ENCODE peak calls at places on chromosomes 3 and 15, in four cellular contexts. B, W, Z and A are unnamed samples.

GRCh38 chr15:35674873-35675781 is 129.2 kb upstream of the DPH6 start:
- DNase-seq in W (no peak), B (no peak), Z (no peak), A (no peak)

GRCh38 chr15:70258369-70259029 is 160.8 kb upstream of the TLE3 start:
- DNase-seq in W (peak; percentile 39), Z (no peak), B (no peak), A (no peak)

GRCh38 chr15:45486317-45486716 is 36.2 kb downstream of the SLC30A4 start:
- DNase-seq in B (no peak), W (no peak), Z (no peak), A (no peak)

GRCh38 chr3:48432411-48433371 is 2.8 kb upstream of the PLXNB1 start:
- DNase-seq in B (peak; percentile 94), Z (no peak), W (no peak), A (no peak)

GRCh38 chr3:10454907-10455306 is 50.5 kb downstream of the ATP2B2 start:
- DNase-seq in W (no peak), Z (no peak), B (no peak), A (no peak)

GRCh38 chr3:134838599-134838998 is 43.5 kb downstream of the EPHB1 start:
- DNase-seq in W (no peak), Z (no peak), B (no peak), A (no peak)

GRCh38 chr3:126397610-126398422 is 3.1 kb downstream of the CFAP100 start:
- DNase-seq in W (no peak), B (no peak), Z (no peak), A (no peak)

GRCh38 chr3:52777959-52778805 is 783 bp downstream of the ITIH1 start:
- DNase-seq in W (no peak), Z (no peak), B (no peak), A (peak; percentile 7)

GRCh38 chr15:48790716-48791115 is 20.2 kb downstream of the CEP152 start:
- DNase-seq in W (no peak), Z (no peak), B (no peak), A (no peak)

GRCh38 chr3:128152419-128153155 is 694 bp upstream of the EEFSEC start:
- DNase-seq in Z (peak; percentile 32), W (no peak), B (no peak), A (no peak)

DNA sequence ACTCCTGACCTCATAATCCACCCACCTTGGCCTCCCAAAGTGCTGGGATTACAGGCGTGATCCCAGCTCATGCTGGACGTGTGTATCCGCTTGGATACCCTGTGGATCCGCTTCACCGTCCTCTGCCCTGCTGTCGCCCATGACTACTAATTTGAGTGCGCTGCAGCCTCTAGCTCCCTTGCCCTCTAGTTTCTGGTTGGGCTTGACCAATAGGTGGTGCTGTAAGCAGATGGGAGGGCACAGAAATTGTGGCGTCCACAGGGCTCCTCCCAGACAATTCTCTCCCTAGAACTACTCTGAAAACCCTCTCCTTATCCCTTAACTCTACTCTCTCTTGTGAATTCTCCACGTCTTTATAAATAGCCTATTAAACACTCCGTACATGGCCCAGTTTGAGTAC is 36.2 kb downstream of the ZPLD1 start:
- DNase-seq in B (peak; percentile 78), W (no peak), Z (no peak), A (no peak)
- TF ChIP-seq CTCF in B (peak; percentile 71), W (no peak), Z (no peak), A (peak; percentile 12)

DNA sequence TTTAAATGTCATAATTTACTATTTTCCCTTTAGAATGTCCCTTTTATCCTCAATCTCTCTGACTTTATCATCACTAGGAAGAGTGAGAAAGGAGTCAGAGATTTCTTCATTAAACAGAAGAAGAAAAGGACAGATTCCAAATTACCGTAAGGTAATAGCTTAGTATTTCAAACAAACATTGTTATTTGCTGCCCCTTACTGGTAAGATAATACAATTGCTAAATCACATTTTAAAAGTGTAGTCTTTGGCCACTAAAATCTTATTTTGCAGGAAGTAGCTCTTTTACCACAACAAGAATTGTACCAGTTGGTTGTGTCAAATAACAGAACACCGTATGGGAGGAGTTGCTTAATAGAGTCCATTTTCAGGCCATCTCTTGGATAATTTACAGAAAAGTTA is 53.7 kb downstream of the CGGBP1 start:
- DNase-seq in Z (no peak), B (no peak), W (no peak), A (no peak)
- TF ChIP-seq CTCF in Z (no peak), B (peak; percentile 60), W (peak; percentile 53), A (peak; percentile 43)

DNA sequence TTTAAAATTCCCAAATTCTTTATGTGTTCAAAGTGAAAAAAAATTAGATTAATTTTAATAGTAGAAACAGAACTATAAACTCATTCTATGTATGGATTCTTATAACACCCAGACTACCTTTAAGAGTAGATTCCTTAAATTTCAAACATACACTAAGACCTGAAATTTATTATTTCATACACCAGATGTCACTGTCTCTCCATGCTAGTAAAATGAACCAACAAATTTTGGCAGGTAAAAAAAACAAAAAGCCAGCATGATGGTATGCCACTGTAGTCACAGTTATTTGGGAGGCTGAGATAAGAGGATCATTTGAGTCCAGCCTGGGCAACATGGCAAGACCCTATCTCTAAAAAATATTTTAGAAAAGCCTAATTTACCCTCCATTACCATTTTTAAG is 461.3 kb upstream of the NAALADL2 start:
- DNase-seq in Z (peak; percentile 8), B (no peak), W (no peak), A (no peak)
- TF ChIP-seq CTCF in Z (no peak), B (peak; percentile 61), W (no peak), A (peak; percentile 30)

GRCh38 chr3:5568451-5568850 is 380.9 kb downstream of the EDEM1 start:
- DNase-seq in W (no peak), Z (no peak), B (peak; percentile 43), A (no peak)
- TF ChIP-seq CTCF in W (no peak), Z (no peak), B (peak; percentile 65), A (peak; percentile 48)

DNA sequence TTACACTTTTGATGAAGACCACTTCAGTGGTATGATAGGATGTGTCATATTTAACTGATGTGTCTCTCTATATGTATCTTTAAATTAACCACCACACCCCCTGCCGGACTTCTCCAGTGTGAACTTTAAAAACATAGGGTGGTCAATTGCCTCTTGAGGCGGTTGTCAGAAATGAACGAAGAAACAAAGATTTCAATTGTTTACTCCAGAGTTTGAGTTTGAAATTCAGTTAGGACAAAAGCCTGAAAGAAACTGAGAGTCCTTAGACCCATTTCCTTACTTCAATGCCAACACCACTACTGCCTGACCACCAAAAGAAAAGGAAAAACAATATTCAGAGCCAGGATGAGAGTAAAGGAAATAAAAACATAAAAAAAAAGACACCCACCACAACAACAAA is 40.2 kb downstream of the VGLL3 start:
- DNase-seq in W (no peak), Z (no peak), B (no peak), A (no peak)
- TF ChIP-seq CTCF in W (no peak), Z (no peak), B (no peak), A (no peak)

GRCh38 chr3:30606301-30607031 is at the start of gene TGFBR2:
- DNase-seq in Z (peak; percentile 93), B (peak; percentile 87), W (peak; percentile 61), A (peak; percentile 73)
- TF ChIP-seq CTCF in Z (peak; percentile 1), B (peak; percentile 21), W (no peak), A (peak; percentile 37)

GRCh38 chr3:111248406-111248805 is 176.8 kb downstream of the NECTIN3 start:
- DNase-seq in W (no peak), Z (no peak), B (no peak), A (no peak)
- TF ChIP-seq CTCF in W (no peak), Z (no peak), B (no peak), A (no peak)

DNA sequence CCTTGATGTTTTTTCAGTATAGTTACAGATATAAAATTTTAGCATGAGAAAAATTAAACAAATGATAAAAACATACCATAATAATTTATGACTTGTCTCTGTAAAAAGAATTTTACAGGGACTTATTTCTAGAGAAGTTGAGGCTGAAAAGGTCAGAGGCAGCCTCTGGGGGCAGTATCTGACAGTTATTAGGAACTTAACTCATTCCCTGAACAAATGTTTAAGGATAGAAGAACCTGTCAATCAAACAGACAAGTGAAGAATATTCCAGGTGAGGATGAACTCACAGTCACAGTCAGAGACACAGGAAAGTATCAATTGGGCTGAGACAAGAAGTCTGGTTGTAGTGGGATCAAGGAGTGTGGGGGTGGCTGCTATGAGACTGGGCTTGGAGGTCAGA is 7.3 kb downstream of the MYLK start:
- DNase-seq in B (no peak), Z (no peak), W (no peak), A (no peak)
- TF ChIP-seq CTCF in B (peak; percentile 68), Z (peak; percentile 1), W (no peak), A (peak; percentile 50)

GRCh38 chr3:24493951-24494615 is 567 bp downstream of the THRB start:
- DNase-seq in Z (no peak), B (peak; percentile 57), W (no peak), A (peak; percentile 41)

GRCh38 chr3:24494616-24495333 is at the start of gene THRB:
- DNase-seq in W (no peak), B (peak; percentile 81), Z (no peak), A (peak; percentile 63)

GRCh38 chr3:24492971-24493551 is 1.6 kb downstream of the THRB start:
- DNase-seq in Z (no peak), W (no peak), B (no peak), A (no peak)

GRCh38 chr3:24496529-24497482 is 2.2 kb upstream of the THRB start:
- DNase-seq in Z (peak; percentile 92), B (peak; percentile 84), W (no peak), A (peak; percentile 49)

GRCh38 chr3:24495334-24495994 is 814 bp upstream of the THRB start:
- DNase-seq in B (peak; percentile 70), W (no peak), Z (no peak), A (peak; percentile 49)
- TF ChIP-seq CTCF in B (peak; percentile 37), W (no peak), Z (no peak), A (peak; percentile 44)